ENCODE peak calls at places on chromosomes 12 and 14, in seven cellular contexts. B, R, P, T, Q, Y and Z are unnamed samples.

GRCh38 chr12:102169922-102170698 is 27.5 kb downstream of the PMCH start:
- DNase-seq in B (no peak), R (peak; percentile 48), P (peak; percentile 59), T (no peak), Q (no peak), Y (no peak), Z (peak; percentile 45)

GRCh38 chr14:104486222-104486743 is 93.3 kb upstream of the C14orf180 start:
- DNase-seq in B (no peak), R (no peak), P (no peak), T (no peak), Q (no peak), Y (no peak), Z (no peak)

GRCh38 chr12:69708649-69709048 is 9.5 kb upstream of the BEST3 start:
- DNase-seq in B (no peak), R (no peak), P (no peak), T (no peak), Q (no peak), Y (no peak), Z (no peak)

GRCh38 chr14:94125659-94126418 is 3.6 kb downstream of the IFI27L2 start:
- DNase-seq in B (no peak), R (no peak), P (no peak), T (no peak), Q (no peak), Y (no peak), Z (no peak)

GRCh38 chr14:76174982-76175381 is 23.3 kb downstream of the GPATCH2L start:
- DNase-seq in B (no peak), R (no peak), P (no peak), T (no peak), Q (no peak), Y (no peak), Z (no peak)

GRCh38 chr12:30200864-30201263 is 417.1 kb upstream of the TMTC1 start:
- DNase-seq in B (no peak), R (no peak), P (peak; percentile 48), T (no peak), Q (no peak), Y (no peak), Z (no peak)

GRCh38 chr14:103862393-103862782 is 15.0 kb upstream of the PPP1R13B start:
- DNase-seq in B (no peak), R (peak; percentile 59), P (peak; percentile 28), T (no peak), Q (peak; percentile 19), Y (no peak), Z (no peak)

GRCh38 chr12:13368971-13369370 is 172.4 kb downstream of the EMP1 start:
- DNase-seq in B (no peak), R (no peak), P (no peak), T (no peak), Q (no peak), Y (no peak), Z (no peak)

GRCh38 chr14:68094158-68094557 is 274.6 kb downstream of the RAD51B start:
- DNase-seq in B (no peak), R (no peak), P (no peak), T (no peak), Q (no peak), Y (no peak), Z (no peak)

GRCh38 chr12:47725893-47726292 is 603 bp upstream of the ENDOU start:
- DNase-seq in B (no peak), R (peak; percentile 72), P (no peak), T (no peak), Q (no peak), Y (no peak), Z (peak; percentile 89)

GRCh38 chr14:101035466-101036225 is 132.1 kb upstream of the RTL1 start:
- DNase-seq in B (no peak), R (no peak), P (no peak), T (no peak), Q (peak; percentile 47), Y (peak; percentile 41), Z (no peak)

GRCh38 chr12:58961906-58962305 is 41.6 kb upstream of the LRIG3 start:
- DNase-seq in B (no peak), R (peak; percentile 6), P (no peak), T (no peak), Q (no peak), Y (no peak), Z (no peak)

GRCh38 chr12:1594045-1594294 is 411 bp downstream of the FBXL14 start:
- DNase-seq in B (peak; percentile 64), R (no peak), P (peak; percentile 75), T (peak; percentile 70), Q (peak; percentile 96), Y (peak; percentile 88), Z (no peak)

GRCh38 chr14:63524537-63525155 is 18.5 kb downstream of the PPP2R5E start:
- DNase-seq in B (no peak), R (no peak), P (no peak), T (no peak), Q (no peak), Y (no peak), Z (no peak)

DNA sequence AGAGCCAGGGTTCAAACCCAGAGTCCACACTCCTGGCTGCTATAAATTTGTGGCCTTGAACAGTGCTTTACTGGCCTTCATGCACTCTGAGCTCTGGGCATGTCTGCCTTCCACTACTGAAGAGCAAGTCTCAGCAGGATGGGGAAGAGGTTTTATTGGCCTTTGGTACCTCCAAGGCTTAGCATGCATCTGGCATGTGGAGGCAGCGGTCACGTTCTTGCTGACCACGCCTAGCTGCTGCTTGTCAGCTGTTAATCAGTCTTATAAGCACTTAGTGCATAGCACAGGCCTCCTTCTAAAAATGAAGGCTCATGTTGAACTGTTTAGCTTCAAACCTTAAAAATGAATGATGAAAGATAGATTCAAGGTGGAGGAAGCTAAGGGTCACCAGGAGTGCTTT is 177.5 kb downstream of the PELI2 start:
- DNase-seq in B (no peak), R (no peak), P (no peak), T (no peak), Q (no peak), Y (no peak), Z (no peak)
- H3K4me3 ChIP-seq in B (no peak overlapping the region), R (no peak overlapping the region), P (no peak overlapping the region), T (no peak overlapping the region), Q (no peak overlapping the region), Y (no peak overlapping the region), Z (no peak overlapping the region)

GRCh38 chr12:120903382-120903817 is 758 bp downstream of the SPPL3 start:
- DNase-seq in B (peak; percentile 73), R (peak; percentile 7), P (peak; percentile 41), T (peak; percentile 59), Q (peak; percentile 93), Y (peak; percentile 88), Z (peak; percentile 29)
- TF ChIP-seq CTCF in B (no peak), R (no peak), P (no peak), T (no peak), Q (no peak), Y (no peak), Z (no peak)

DNA sequence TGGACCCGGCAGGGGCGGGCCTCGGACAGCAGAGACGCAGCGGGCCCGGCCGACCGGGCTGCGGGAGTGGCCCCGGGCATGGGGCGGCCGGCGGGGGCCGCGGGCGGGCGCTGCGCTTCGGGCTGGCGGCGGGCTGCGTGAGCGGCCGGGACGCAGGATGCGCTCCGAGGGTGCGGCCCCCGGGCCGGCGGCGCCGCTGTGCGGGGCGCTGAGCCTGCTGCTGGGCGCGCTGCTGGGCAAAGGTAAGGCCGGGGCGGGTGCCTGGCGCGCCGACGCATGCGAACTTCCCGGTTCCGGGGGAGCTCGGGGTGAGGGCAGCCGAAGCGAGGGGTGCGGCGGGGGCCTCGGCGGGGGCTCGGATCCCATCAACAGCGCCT is 264 bp downstream of the TMEM132C start:
- DNase-seq in B (no peak), R (no peak), P (peak; percentile 2), T (no peak), Q (no peak), Y (no peak), Z (no peak)
- H3K4me3 ChIP-seq in B (no peak overlapping the region), R (no peak overlapping the region), P (peak overlapping the region; percentile 39), T (peak overlapping the region; percentile 35), Q (no peak overlapping the region), Y (peak overlapping the region; percentile 31), Z (no peak overlapping the region)

DNA sequence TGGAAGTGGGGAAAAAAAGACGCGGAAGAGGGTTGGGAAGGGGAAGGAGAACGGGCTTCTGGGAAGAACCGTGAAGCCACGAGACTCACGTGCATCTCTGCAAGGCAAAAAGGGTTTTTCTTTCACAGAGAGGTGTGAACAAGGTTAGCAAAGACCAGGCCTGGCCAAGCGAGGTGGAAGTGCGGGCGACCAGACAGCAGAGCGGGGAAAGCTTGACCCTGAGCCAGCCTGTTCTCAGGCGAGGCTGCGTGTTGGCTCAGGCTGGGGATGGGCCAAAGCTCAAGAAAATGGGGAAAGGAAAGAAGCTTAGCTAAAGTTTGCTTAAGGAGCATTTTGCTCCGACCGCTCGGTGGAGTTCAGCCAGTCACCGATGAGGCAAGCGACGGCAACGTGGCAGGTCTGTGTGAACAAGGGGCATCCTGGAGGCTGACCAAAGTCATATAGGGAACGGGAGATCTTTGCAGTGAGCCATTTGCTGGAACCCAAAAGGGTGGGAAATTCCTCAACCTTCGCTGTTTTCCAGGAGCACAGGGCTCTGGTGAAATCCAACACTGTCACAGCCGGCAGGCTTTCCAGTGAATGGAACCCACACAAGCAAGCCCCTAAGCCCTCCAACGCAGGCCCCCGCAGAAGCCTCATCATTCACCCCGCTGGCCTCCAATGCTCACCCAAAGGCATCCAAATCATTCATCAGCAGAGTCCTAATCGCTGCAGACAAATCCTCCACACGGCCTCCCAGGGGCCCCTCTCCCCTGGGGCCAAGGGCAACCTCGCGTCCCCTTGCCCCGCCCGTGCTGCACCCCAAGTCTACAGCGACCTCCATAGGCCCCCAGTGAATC is 793 bp downstream of the ZNF605 start:
- DNase-seq in B (peak; percentile 35), R (peak; percentile 74), P (peak; percentile 52), T (peak; percentile 11), Q (peak; percentile 78), Y (peak; percentile 72), Z (peak; percentile 79)
- TF ChIP-seq CTCF in B (no peak), R (no peak), P (no peak), T (no peak), Q (no peak), Y (no peak), Z (no peak)

DNA sequence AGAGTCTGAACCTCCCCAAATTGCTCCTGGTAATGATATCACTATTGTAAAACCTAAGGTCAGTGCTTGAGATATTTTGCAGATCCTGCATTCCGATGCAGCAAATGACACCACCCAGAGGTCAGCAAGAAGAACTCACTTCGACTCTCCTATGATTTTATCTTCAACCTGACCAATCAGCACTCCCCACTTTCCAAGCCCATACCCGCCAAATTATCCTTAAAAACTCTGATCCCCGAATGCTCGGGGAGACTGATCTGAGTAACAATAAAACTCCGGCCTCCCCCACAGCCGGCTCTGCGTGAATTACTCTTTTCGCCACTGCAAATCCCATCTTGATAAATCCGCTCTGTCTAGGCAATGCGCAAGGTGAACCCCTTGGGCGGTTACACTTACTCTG is 1.2 kb downstream of the NPC2 start:
- DNase-seq in B (no peak), R (peak; percentile 66), P (peak; percentile 57), T (no peak), Q (no peak), Y (no peak), Z (peak; percentile 68)
- H3K4me3 ChIP-seq in B (peak overlapping the region; percentile 80), R (peak overlapping the region; percentile 82), P (peak overlapping the region; percentile 80), T (peak overlapping the region; percentile 86), Q (peak overlapping the region; percentile 92), Y (peak overlapping the region; percentile 78), Z (peak overlapping the region; percentile 80)

GRCh38 chr14:22569749-22570131 is 19.3 kb downstream of the DAD1 start:
- DNase-seq in B (no peak), R (no peak), P (no peak), T (no peak), Q (no peak), Y (no peak), Z (no peak)
- TF ChIP-seq CTCF in B (no peak), R (no peak), P (no peak), T (no peak), Q (no peak), Y (no peak), Z (no peak)